ENCODE peak calls at places on chromosomes 11 and 22, in five cellular contexts. B is GM13976, D is colonic mucosa, A is testis, K is sigmoid colon. O is an unnamed sample.

GRCh38 chr11:44007746-44008501 is 39.9 kb upstream of the ACCSL start:
- DNase-seq in A (peak; percentile 12), B (no peak), K (peak; percentile 34), D (peak; percentile 4), O (no peak)

GRCh38 chr11:61711493-61711892 is 31.3 kb downstream of the DAGLA start:
- DNase-seq in A (no peak), D (no peak), B (no peak), K (no peak), O (no peak)

GRCh38 chr11:76469141-76469540 is 24.3 kb downstream of the EMSY start:
- DNase-seq in B (no peak), D (no peak), A (no peak), K (no peak), O (no peak)

GRCh38 chr11:107853070-107853469 is 5.5 kb downstream of the SLC35F2 start:
- DNase-seq in A (no peak), D (no peak), K (no peak), B (no peak), O (no peak)

GRCh38 chr11:91981995-91982394 is 242.6 kb upstream of the FAT3 start:
- DNase-seq in A (no peak), D (peak; percentile 30), B (no peak), K (peak; percentile 89), O (peak; percentile 44)

GRCh38 chr11:102900346-102900745 is 25.6 kb upstream of the MMP12 start:
- DNase-seq in D (no peak), B (no peak), K (no peak), A (no peak), O (no peak)

GRCh38 chr11:64040684-64041267 is 5.0 kb downstream of the FLRT1 start:
- DNase-seq in B (peak; percentile 60), A (no peak), K (no peak), D (no peak), O (no peak)

GRCh38 chr11:44493383-44493782 is 72.1 kb upstream of the CD82 start:
- DNase-seq in B (no peak), A (no peak), D (no peak), K (no peak), O (no peak)

GRCh38 chr22:23915230-23915754 is 21.1 kb downstream of the MIF start:
- DNase-seq in D (no peak), K (no peak), B (no peak), A (no peak), O (no peak)

GRCh38 chr22:33044059-33044458 is 14.1 kb downstream of the SYN3 start:
- DNase-seq in A (no peak), D (no peak), K (no peak), B (no peak), O (no peak)

GRCh38 chr22:30270841-30271240 is 4.2 kb upstream of the OSM start:
- DNase-seq in D (peak; percentile 56), K (peak; percentile 87), B (no peak), A (peak; percentile 62), O (peak; percentile 77)

GRCh38 chr11:72227316-72228228 is 3.0 kb downstream of the INPPL1 start:
- DNase-seq in A (peak; percentile 10), K (peak; percentile 77), D (no peak), B (no peak), O (peak; percentile 27)

GRCh38 chr11:100670140-100670539 is 16.9 kb upstream of the ARHGAP42 start:
- DNase-seq in B (no peak), A (peak; percentile 25), K (no peak), D (no peak), O (no peak)

GRCh38 chr11:68839953-68840641 is 1.6 kb downstream of the CPT1A start:
- DNase-seq in D (peak; percentile 58), B (no peak), K (no peak), A (no peak), O (no peak)

GRCh38 chr11:116162541-116163230 is 610.1 kb downstream of the BUD13 start:
- DNase-seq in K (no peak), B (no peak), D (no peak), A (peak; percentile 28), O (peak; percentile 23)

DNA sequence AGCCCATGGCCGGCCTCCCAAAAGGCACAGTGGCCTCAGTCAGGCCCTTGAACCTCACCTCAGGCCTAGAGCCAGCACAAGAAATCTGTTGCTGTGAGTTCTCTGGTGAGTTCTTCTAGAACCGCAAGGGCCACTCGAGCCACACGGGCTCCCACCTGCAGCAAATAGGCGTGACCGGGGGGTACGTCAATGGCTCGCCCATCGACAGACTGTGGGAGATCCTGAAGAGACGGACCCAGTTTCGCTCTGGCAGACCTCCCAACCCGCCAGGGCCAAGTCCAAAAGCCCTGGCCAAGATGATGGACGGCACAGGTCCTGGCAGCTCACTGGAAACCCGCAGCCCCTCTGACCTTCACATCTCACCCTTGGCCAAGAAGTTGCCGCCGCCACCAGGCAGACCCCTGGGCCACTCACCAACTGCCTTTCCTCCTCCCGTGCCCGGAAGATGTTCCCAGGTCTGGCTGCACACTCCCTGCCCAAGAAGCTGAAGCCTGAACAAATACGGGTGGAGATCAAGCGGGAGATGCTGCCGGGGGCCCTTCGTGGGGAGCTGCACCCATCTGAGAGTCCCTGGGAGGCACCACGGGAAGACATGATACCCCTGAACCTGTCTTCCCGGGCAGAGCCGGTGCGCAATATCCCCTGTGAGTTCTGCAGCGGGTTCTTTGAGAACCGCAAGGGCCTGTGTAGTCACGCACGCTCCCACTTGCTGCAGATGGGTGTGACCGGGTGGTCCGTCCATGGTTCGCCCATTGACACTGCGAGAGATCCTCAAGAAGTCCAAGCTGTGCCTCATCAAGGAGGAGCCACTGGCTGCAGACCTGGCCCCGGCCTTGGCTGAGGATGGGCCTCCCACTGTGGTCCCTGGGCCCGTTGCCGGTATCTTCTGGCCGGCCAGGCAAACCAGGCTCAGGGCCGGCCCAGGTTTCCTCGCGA is 544.2 kb upstream of the CCDC179 start:
- DNase-seq in K (peak; percentile 52), D (no peak), A (no peak), B (peak; percentile 9), O (no peak)
- TF ChIP-seq CTCF in K (no peak), D (no peak), A (no peak), B (no peak), O (no peak)

DNA sequence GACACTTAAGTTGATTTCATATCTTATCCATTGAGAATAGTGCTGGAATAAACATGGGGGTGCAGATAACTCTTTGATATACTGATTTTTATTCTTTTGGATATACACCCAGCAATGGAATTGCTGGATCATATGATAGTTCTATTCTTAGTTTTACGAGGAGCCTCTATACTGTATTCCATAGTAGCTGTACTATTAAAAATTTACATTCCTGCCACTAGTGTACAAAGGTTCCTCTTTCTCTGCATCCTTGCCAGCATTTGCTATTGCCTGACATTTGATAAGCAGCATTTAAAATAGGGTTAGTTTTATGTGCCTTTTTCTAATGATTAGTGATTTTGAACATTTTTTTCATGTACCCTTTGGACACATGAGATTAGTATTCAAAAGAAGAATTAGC is 554.2 kb downstream of the JRKL start:
- DNase-seq in B (no peak), D (no peak), K (no peak), A (no peak), O (no peak)
- TF ChIP-seq CTCF in B (no peak), D (no peak), K (no peak), A (no peak), O (no peak)

DNA sequence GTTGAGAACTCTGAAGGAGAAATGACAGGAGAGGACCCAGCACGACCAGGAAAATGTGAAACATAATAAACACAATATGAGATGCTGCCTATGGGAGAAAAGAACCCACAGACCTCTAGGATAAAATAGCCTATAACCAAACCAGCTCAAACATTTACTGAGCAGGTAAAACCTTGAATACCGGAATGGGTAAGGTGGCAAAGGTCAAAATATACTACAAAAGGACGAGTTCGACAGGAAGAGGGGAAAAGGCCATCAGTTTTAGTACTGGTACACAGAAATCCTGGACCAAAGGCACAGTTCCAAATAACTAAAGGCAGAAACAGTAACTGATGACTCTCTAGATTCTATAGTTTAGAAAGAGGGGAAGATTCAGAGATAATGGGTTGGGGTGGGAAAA is 96.3 kb downstream of the AMBRA1 start:
- DNase-seq in K (no peak), A (no peak), D (no peak), B (no peak), O (no peak)
- TF ChIP-seq CTCF in K (no peak), A (no peak), D (no peak), B (no peak), O (no peak)

GRCh38 chr11:2698386-2699184 is 1.2 kb downstream of the KCNQ1OT1 start:
- DNase-seq in B (no peak), A (no peak), D (no peak), K (peak; percentile 69), O (no peak)
- TF ChIP-seq CTCF in B (no peak), A (no peak), D (no peak), K (no peak), O (no peak)

GRCh38 chr11:15913261-15913660 is 443.1 kb downstream of the SOX6 start:
- DNase-seq in K (no peak), B (no peak), A (no peak), D (no peak), O (no peak)
- TF ChIP-seq CTCF in K (no peak), B (no peak), A (no peak), D (no peak), O (no peak)

GRCh38 chr11:67404515-67405195 is 772 bp downstream of the TBC1D10C start:
- DNase-seq in A (no peak), K (no peak), B (no peak), D (no peak), O (no peak)

GRCh38 chr11:67398661-67399563 is 2.7 kb downstream of the PPP1CA start:
- DNase-seq in K (no peak), B (no peak), D (no peak), A (no peak), O (no peak)

GRCh38 chr11:67400251-67400941 is 1.3 kb downstream of the PPP1CA start:
- DNase-seq in A (peak; percentile 43), K (peak; percentile 93), B (no peak), D (peak; percentile 53), O (no peak)

GRCh38 chr11:67400942-67401494 is 640 bp downstream of the PPP1CA start:
- DNase-seq in A (no peak), B (no peak), K (peak; percentile 80), D (no peak), O (no peak)

GRCh38 chr11:67401495-67402191 is at the start of gene PPP1CA:
- DNase-seq in D (peak; percentile 93), B (peak; percentile 99), K (peak; percentile 95), A (peak; percentile 92), O (peak; percentile 90)
- TF ChIP-seq CTCF in D (peak; percentile 21), B (peak; percentile 65), K (no peak), A (peak; percentile 68), O (no peak)

GRCh38 chr11:11620966-11621880 is 582 bp downstream of the GALNT18 start:
- DNase-seq in B (peak; percentile 60), K (peak; percentile 78), D (peak; percentile 27), A (peak; percentile 62), O (peak; percentile 39)
- TF ChIP-seq CTCF in B (no peak), K (no peak), D (no peak), A (peak; percentile 15), O (no peak)

GRCh38 chr22:38843716-38844660 is at the start of gene NPTXR:
- DNase-seq in D (no peak), A (peak; percentile 49), B (no peak), K (no peak), O (no peak)
- TF ChIP-seq CTCF in D (no peak), A (no peak), B (no peak), K (no peak), O (no peak)

O was measured in lung.